ENCODE peak calls at places on chromosomes 16 and 17, in six cellular contexts. Q, T, X, D, V and I are unnamed samples.

GRCh38 chr16:67429799-67430503 is 970 bp upstream of the HSD11B2 start:
- DNase-seq in Q (no peak), T (no peak), X (no peak), D (no peak), V (no peak), I (no peak)

GRCh38 chr16:54936979-54937672 is 6.5 kb downstream of the IRX5 start:
- DNase-seq in Q (no peak), T (peak), X (no peak), D (no peak), V (no peak), I (peak)

GRCh38 chr17:73798111-73798748 is 154.0 kb upstream of the SDK2 start:
- DNase-seq in Q (peak), T (no peak), X (no peak), D (no peak), V (no peak), I (peak)

GRCh38 chr17:13474073-13474800 is 127.5 kb downstream of the HS3ST3A1 start:
- DNase-seq in Q (no peak), T (no peak), X (no peak), D (no peak), V (no peak), I (no peak)

GRCh38 chr17:61296058-61296457 is 103.6 kb upstream of the TBX2 start:
- DNase-seq in Q (no peak), T (no peak), X (no peak), D (no peak), V (no peak), I (no peak)

GRCh38 chr17:80252871-80253270 is 7.8 kb upstream of the RNF213 start:
- DNase-seq in Q (no peak), T (peak), X (peak), D (peak), V (peak), I (peak)

GRCh38 chr16:29738514-29738913 is 7.3 kb downstream of the C16orf54 start:
- DNase-seq in Q (no peak), T (no peak), X (peak), D (no peak), V (peak), I (peak)

GRCh38 chr17:64250211-64250835 is 12.7 kb downstream of the TEX2 start:
- DNase-seq in Q (no peak), T (no peak), X (no peak), D (no peak), V (no peak), I (peak)

GRCh38 chr17:54085934-54086333 is 263.2 kb downstream of the KIF2B start:
- DNase-seq in Q (no peak), T (no peak), X (no peak), D (no peak), V (no peak), I (peak)

GRCh38 chr16:68346892-68347480 is 36.2 kb downstream of the PRMT7 start:
- DNase-seq in Q (no peak), T (no peak), X (no peak), D (no peak), V (no peak), I (no peak)

GRCh38 chr17:68709995-68710780 is 109.0 kb upstream of the FAM20A start:
- DNase-seq in Q (no peak), T (no peak), X (no peak), D (no peak), V (no peak), I (no peak)

GRCh38 chr16:19186403-19186802 is 18.4 kb downstream of the SYT17 start:
- DNase-seq in Q (no peak), T (no peak), X (no peak), D (no peak), V (no peak), I (no peak)

GRCh38 chr16:1173778-1174451 is 21.0 kb downstream of the CACNA1H start:
- DNase-seq in Q (no peak), T (no peak), X (no peak), D (no peak), V (no peak), I (no peak)

GRCh38 chr17:44677136-44677535 is 12.4 kb downstream of the CCDC43 start:
- DNase-seq in Q (no peak), T (no peak), X (no peak), D (no peak), V (no peak), I (no peak)

GRCh38 chr16:89350701-89351380 is 133.3 kb downstream of the ZNF778 start:
- DNase-seq in Q (no peak), T (no peak), X (no peak), D (no peak), V (no peak), I (peak)

GRCh38 chr16:19118938-19119431 is 5.2 kb downstream of the ITPRIPL2 start:
- DNase-seq in Q (peak), T (peak), X (no peak), D (no peak), V (no peak), I (peak)

GRCh38 chr16:47311738-47312505 is 148.9 kb downstream of the ITFG1 start:
- DNase-seq in Q (no peak), T (no peak), X (no peak), D (no peak), V (peak), I (peak)

GRCh38 chr17:78839762-78840529 is 668 bp downstream of the USP36 start:
- DNase-seq in Q (no peak), T (peak), X (peak), D (no peak), V (peak), I (peak)

GRCh38 chr16:73483076-73483791 is 435.3 kb upstream of the ZFHX3 start:
- DNase-seq in Q (no peak), T (no peak), X (no peak), D (no peak), V (no peak), I (no peak)

GRCh38 chr17:68184816-68185436 is 62.9 kb upstream of the AMZ2 start:
- DNase-seq in Q (no peak), T (no peak), X (peak), D (no peak), V (peak), I (no peak)

GRCh38 chr17:6642592-6642991 is 1.7 kb downstream of the TXNDC17 start:
- DNase-seq in Q (no peak), T (no peak), X (no peak), D (no peak), V (no peak), I (peak)

GRCh38 chr16:31676731-31677130 is 149.0 kb downstream of the AHSP start:
- DNase-seq in Q (no peak), T (no peak), X (no peak), D (no peak), V (no peak), I (no peak)

GRCh38 chr17:55237826-55238196 is 26.9 kb upstream of the HLF start:
- DNase-seq in Q (no peak), T (no peak), X (no peak), D (no peak), V (no peak), I (no peak)

GRCh38 chr17:79495665-79496064 is 115.2 kb downstream of the RBFOX3 start:
- DNase-seq in Q (no peak), T (no peak), X (no peak), D (no peak), V (no peak), I (no peak)

GRCh38 chr17:7969434-7969833 is 33.0 kb upstream of the GUCY2D start:
- DNase-seq in Q (no peak), T (no peak), X (no peak), D (no peak), V (no peak), I (no peak)

GRCh38 chr16:75593825-75594820 is 27.9 kb downstream of the GABARAPL2 start:
- DNase-seq in Q (no peak), T (no peak), X (no peak), D (no peak), V (peak), I (peak)

GRCh38 chr17:4393806-4394205 is 27.3 kb upstream of the UBE2G1 start:
- DNase-seq in Q (no peak), T (no peak), X (no peak), D (no peak), V (peak), I (peak)

GRCh38 chr17:34068506-34069035 is 186.5 kb upstream of the CCL2 start:
- DNase-seq in Q (no peak), T (no peak), X (no peak), D (no peak), V (no peak), I (no peak)

GRCh38 chr16:77431131-77431670 is 3.6 kb downstream of the ADAMTS18 start:
- DNase-seq in Q (no peak), T (no peak), X (no peak), D (no peak), V (no peak), I (no peak)

GRCh38 chr17:6713130-6713917 is at the start of gene SLC13A5:
- DNase-seq in Q (no peak), T (no peak), X (no peak), D (no peak), V (no peak), I (peak)

GRCh38 chr17:73232587-73233373 is 28.9 kb downstream of the CPSF4L start:
- DNase-seq in Q (no peak), T (peak), X (no peak), D (no peak), V (peak), I (peak)

GRCh38 chr17:76480676-76481075 is 13.3 kb downstream of the AANAT start:
- DNase-seq in Q (no peak), T (no peak), X (no peak), D (no peak), V (peak), I (no peak)

GRCh38 chr16:85123891-85124635 is 11.8 kb upstream of the CIBAR2 start:
- DNase-seq in Q (peak), T (peak), X (no peak), D (peak), V (no peak), I (peak)

GRCh38 chr17:550041-550398 is 164.6 kb downstream of the VPS53 start:
- DNase-seq in Q (no peak), T (no peak), X (no peak), D (no peak), V (no peak), I (peak)

GRCh38 chr16:68520649-68521086 is 18.4 kb upstream of the ZFP90 start:
- DNase-seq in Q (peak), T (peak), X (peak), D (peak), V (peak), I (peak)

GRCh38 chr17:68777243-68777855 is 176.2 kb upstream of the FAM20A start:
- DNase-seq in Q (peak), T (no peak), X (peak), D (peak), V (peak), I (peak)

GRCh38 chr16:16014329-16015224 is 65.2 kb downstream of the ABCC1 start:
- DNase-seq in Q (no peak), T (no peak), X (no peak), D (peak), V (no peak), I (no peak)

GRCh38 chr16:88346680-88347505 is 35.9 kb upstream of the ZNF469 start:
- DNase-seq in Q (no peak), T (no peak), X (no peak), D (peak), V (no peak), I (no peak)

GRCh38 chr16:88345943-88346560 is 36.7 kb upstream of the ZNF469 start:
- DNase-seq in Q (no peak), T (no peak), X (no peak), D (peak), V (no peak), I (no peak)

GRCh38 chr16:88343276-88343791 is 39.4 kb upstream of the ZNF469 start:
- DNase-seq in Q (no peak), T (no peak), X (no peak), D (no peak), V (no peak), I (no peak)

GRCh38 chr16:88344411-88345030 is 38.2 kb upstream of the ZNF469 start:
- DNase-seq in Q (no peak), T (no peak), X (no peak), D (peak), V (no peak), I (no peak)

GRCh38 chr16:88345031-88345942 is 37.5 kb upstream of the ZNF469 start:
- DNase-seq in Q (no peak), T (no peak), X (no peak), D (peak), V (no peak), I (no peak)
- H3K4me3 ChIP-seq in Q (no peak), T (no peak), X (no peak), D (no peak), V (no peak), I (no peak)

GRCh38 chr17:50397919-50398285 is 579 bp upstream of the LRRC59 start:
- DNase-seq in Q (no peak), T (no peak), X (no peak), D (no peak), V (no peak), I (no peak)
- H3K4me3 ChIP-seq in Q (peak), T (peak), X (no peak), D (peak), V (peak), I (no peak)

DNA sequence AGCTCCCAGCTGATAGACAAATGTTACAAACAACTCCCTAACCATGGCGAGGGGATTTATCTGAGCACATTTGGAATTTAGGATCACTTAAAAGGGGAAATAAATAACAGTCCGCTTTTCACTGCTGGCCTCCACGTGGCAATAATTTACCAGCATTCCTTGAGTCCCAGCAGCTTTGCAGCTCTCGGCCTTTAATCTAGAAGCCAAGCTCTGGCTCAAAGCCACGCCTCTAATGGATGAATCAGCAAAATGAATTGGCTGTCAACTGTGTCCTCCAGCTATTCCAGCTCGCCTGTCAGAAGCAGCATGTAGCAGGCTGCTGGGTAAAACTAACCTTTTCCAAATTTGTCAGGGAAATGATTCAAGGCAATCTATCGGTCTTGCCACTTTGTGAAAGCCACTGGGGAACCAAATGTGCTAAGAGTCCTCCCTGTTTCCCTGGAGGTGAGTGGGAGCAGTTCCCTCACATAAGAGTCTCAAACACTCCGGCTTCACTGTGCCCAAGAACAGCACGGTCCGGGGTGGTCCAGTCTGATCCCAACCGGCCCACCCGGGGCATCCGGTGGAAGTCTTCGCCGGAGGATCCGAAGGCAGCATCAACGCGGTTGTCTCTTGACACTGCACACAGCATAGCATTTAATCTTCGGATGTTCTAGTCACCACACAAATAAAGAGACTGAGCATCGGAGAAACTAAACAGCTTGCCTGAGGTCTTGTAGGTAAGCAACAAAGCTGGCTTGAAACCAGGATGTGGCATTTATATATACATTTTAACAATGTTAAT is 143.3 kb downstream of the PARN start:
- DNase-seq in Q (peak), T (peak), X (no peak), D (peak), V (no peak), I (peak)
- H3K4me3 ChIP-seq in Q (peak), T (peak), X (no peak), D (peak), V (no peak), I (no peak)

GRCh38 chr17:77695386-77695785 is 263.1 kb upstream of the TNRC6C start:
- DNase-seq in Q (no peak), T (no peak), X (no peak), D (no peak), V (no peak), I (no peak)
- H3K4me3 ChIP-seq in Q (no peak), T (no peak), X (no peak), D (no peak), V (no peak), I (no peak)

GRCh38 chr17:38897671-38898290 is 27.6 kb upstream of the LASP1NB start:
- DNase-seq in Q (no peak), T (no peak), X (no peak), D (no peak), V (no peak), I (no peak)
- H3K4me3 ChIP-seq in Q (no peak), T (no peak), X (peak), D (peak), V (peak), I (no peak)

GRCh38 chr17:42653179-42654124 is 5.6 kb upstream of the TUBG2 start:
- DNase-seq in Q (no peak), T (peak), X (no peak), D (peak), V (no peak), I (no peak)
- H3K4me3 ChIP-seq in Q (peak), T (peak), X (no peak), D (peak), V (no peak), I (peak)

DNA sequence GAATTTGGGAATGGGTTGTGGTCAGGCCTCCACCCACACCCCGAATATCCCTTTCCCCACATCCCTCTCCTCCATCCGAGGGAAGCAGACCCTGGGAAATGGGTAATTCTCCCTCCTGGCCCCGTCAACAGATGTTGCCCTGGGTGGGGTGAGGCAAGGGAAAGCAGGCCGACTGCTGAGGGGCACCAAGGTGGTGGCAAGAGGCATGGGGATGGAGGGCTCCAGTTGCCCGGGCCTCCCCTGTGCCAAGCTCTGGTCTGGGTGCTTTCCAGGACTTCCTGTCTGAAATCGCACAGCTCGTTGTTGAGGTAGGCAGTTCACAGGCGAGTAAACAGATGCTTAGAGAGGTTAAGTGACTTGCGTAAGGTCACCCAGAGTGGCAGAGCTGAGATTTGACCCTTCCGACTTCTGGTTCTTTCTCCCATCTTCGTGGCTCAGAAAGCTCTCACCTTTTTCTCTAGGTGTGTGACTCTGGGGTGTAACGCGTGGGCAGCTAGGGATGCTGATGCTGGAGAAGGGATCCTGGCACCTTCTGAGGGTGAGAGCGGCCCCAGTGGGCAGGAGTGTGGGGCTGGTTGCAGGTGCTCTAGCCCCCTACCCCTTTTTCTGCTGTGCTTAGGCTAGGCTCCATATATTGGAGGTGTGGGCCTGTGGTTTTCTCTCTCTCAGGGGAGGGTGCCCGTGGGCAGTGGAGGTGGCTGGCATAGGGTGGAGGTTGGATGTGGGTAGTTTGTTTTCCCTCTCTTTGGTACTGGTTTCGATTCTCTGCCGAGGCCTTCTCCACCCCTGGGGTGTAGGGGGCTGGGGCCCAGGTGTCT is 17.2 kb downstream of the RARA start:
- DNase-seq in Q (no peak), T (no peak), X (peak), D (peak), V (peak), I (no peak)
- H3K4me3 ChIP-seq in Q (no peak), T (peak), X (peak), D (no peak), V (no peak), I (no peak)

GRCh38 chr17:81392909-81393654 is 2.2 kb upstream of the BAHCC1 start:
- DNase-seq in Q (no peak), T (no peak), X (no peak), D (peak), V (peak), I (no peak)

GRCh38 chr17:81395600-81396277 is 482 bp downstream of the BAHCC1 start:
- DNase-seq in Q (no peak), T (no peak), X (no peak), D (no peak), V (no peak), I (no peak)

GRCh38 chr17:81393684-81394376 is 1.4 kb upstream of the BAHCC1 start:
- DNase-seq in Q (peak), T (peak), X (no peak), D (peak), V (peak), I (peak)

GRCh38 chr17:81394831-81395599 is at the start of gene BAHCC1:
- DNase-seq in Q (peak), T (peak), X (peak), D (peak), V (peak), I (peak)

GRCh38 chr17:81394377-81394747 is 895 bp upstream of the BAHCC1 start:
- DNase-seq in Q (no peak), T (no peak), X (no peak), D (no peak), V (no peak), I (no peak)
- H3K4me3 ChIP-seq in Q (peak), T (peak), X (no peak), D (peak), V (peak), I (no peak)

GRCh38 chr17:58224315-58224714 is 5.3 kb upstream of the MKS1 start:
- DNase-seq in Q (no peak), T (no peak), X (no peak), D (no peak), V (no peak), I (peak)

GRCh38 chr17:58215685-58216084 is 3.4 kb downstream of the MKS1 start:
- DNase-seq in Q (no peak), T (no peak), X (no peak), D (no peak), V (peak), I (peak)

GRCh38 chr17:58219789-58220183 is 731 bp upstream of the MKS1 start:
- DNase-seq in Q (no peak), T (no peak), X (no peak), D (no peak), V (no peak), I (peak)

DNA sequence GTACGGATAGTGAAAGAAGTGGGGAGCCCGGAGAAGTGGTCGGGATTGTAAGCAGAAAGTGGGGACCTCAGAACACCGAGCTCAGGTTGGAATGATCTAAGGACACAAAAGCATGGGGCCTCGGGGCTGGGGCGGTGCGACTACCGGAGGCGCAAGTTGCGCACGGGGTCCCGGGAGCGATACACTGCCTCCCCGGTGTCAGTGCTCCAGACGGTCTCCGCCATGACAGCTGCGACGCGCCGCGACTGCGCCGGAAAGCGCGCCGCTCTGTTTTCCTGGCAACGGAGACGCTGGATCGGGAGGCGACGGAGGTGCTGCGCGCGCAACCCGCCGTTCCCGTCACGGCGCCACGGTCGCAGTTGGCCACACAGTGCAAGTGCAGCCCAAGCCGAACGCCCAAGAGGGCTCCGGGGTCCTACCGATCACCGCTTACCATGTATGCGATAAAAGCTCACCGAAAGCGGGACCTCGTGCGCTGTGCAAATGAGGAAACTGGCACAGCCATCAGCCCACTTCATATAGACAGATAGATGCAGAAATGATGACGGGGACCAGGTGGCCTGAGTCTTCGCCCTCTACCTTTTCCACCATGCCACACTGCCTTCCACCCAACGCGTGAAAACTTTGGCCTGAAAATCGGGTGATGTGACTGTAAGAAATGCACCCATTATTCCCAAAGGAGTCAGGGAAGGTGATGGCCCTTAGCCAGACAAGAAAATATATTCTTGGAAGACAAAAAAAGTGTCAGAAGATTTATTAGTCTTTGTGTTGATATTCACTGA is at the start of gene MKS1:
- DNase-seq in Q (peak), T (peak), X (peak), D (peak), V (peak), I (peak)
- H3K4me3 ChIP-seq in Q (peak), T (peak), X (peak), D (peak), V (peak), I (peak)